ENCODE peak calls at places on chromosomes 6 and 20, in seven cellular contexts. Y, P, S, N, E, G and B are unnamed samples.

GRCh38 chr20:47244451-47244850 is 112.0 kb downstream of the ZMYND8 start:
- DNase-seq in P (no peak), Y (no peak), G (no peak), N (peak), S (no peak), E (no peak), B (no peak)

GRCh38 chr6:142534484-142534883 is 232.7 kb downstream of the ADGRG6 start:
- DNase-seq in Y (no peak), E (no peak), P (no peak), G (no peak), N (no peak), S (no peak), B (no peak)

GRCh38 chr6:68473433-68474210 is 161.5 kb upstream of the ADGRB3 start:
- DNase-seq in P (no peak), S (no peak), G (peak), N (no peak), E (no peak), Y (no peak), B (no peak)

GRCh38 chr20:3420211-3420707 is 12.8 kb upstream of the DNAAF9 start:
- DNase-seq in P (no peak), S (no peak), N (peak), G (peak), E (peak), Y (peak), B (no peak)

GRCh38 chr6:53310751-53311585 is 37.8 kb downstream of the ELOVL5 start:
- DNase-seq in E (no peak), N (peak), G (peak), P (no peak), Y (no peak), S (no peak), B (no peak)

GRCh38 chr20:52972965-52973819 is 1.0 kb downstream of the TSHZ2 start:
- DNase-seq in P (peak), N (no peak), Y (peak), S (peak), E (no peak), G (no peak), B (no peak)

GRCh38 chr6:5462856-5463255 is 201.5 kb downstream of the FARS2 start:
- DNase-seq in P (no peak), E (no peak), Y (no peak), G (no peak), N (no peak), S (no peak), B (no peak)

GRCh38 chr20:47501483-47502270 is at the start of gene NCOA3:
- DNase-seq in Y (peak), N (peak), P (peak), E (peak), G (peak), S (peak), B (peak)

GRCh38 chr6:45200510-45200909 is 127.6 kb upstream of the RUNX2 start:
- DNase-seq in E (no peak), P (no peak), N (no peak), S (no peak), G (no peak), Y (no peak), B (no peak)

GRCh38 chr6:34517461-34517868 is 38.7 kb downstream of the SPDEF start:
- DNase-seq in P (no peak), E (no peak), N (no peak), G (no peak), S (no peak), Y (no peak), B (no peak)

GRCh38 chr6:142548571-142548970 is 246.8 kb downstream of the ADGRG6 start:
- DNase-seq in Y (no peak), G (no peak), S (no peak), E (no peak), P (no peak), N (no peak), B (no peak)

GRCh38 chr6:22716721-22717120 is 147.4 kb downstream of the HDGFL1 start:
- DNase-seq in S (no peak), Y (no peak), P (no peak), G (no peak), N (no peak), E (no peak), B (no peak)

GRCh38 chr20:15889924-15890256 is 683.4 kb downstream of the KIF16B start:
- DNase-seq in P (no peak), Y (no peak), G (no peak), E (no peak), S (no peak), N (no peak), B (no peak)

GRCh38 chr20:49052334-49052733 is 6.2 kb downstream of the CSE1L start:
- DNase-seq in Y (no peak), G (peak), N (peak), S (no peak), P (no peak), E (no peak), B (no peak)

GRCh38 chr20:19885981-19886665 is 128.1 kb downstream of the RIN2 start:
- DNase-seq in G (no peak), E (peak), S (no peak), P (peak), N (peak), Y (no peak), B (no peak)

GRCh38 chr6:130306377-130306776 is 59.4 kb upstream of the TMEM200A start:
- DNase-seq in N (peak), E (no peak), G (peak), S (no peak), P (no peak), Y (no peak), B (no peak)

GRCh38 chr6:19181252-19181651 is 655.9 kb upstream of the ID4 start:
- DNase-seq in S (no peak), P (no peak), Y (no peak), G (no peak), N (no peak), E (no peak), B (no peak)

GRCh38 chr6:131258010-131258652 is 122.9 kb downstream of the AKAP7 start:
- DNase-seq in S (no peak), E (no peak), N (no peak), G (no peak), P (no peak), Y (no peak), B (no peak)

GRCh38 chr6:129929433-129929832 is 68.3 kb upstream of the TMEM244 start:
- DNase-seq in N (peak), Y (no peak), G (peak), P (no peak), E (peak), S (no peak), B (no peak)

GRCh38 chr6:169863149-169863525 is 111.7 kb downstream of the ERMARD start:
- DNase-seq in N (no peak), Y (no peak), G (no peak), P (no peak), S (no peak), E (no peak), B (no peak)
- TF ChIP-seq CTCF in N (no peak), Y (no peak), G (no peak), P (no peak), S (no peak), E (no peak), B (no peak)

GRCh38 chr6:39725632-39725997 is 407 bp upstream of the KIF6 start:
- DNase-seq in G (no peak), S (no peak), P (no peak), E (no peak), N (no peak), Y (no peak), B (no peak)

GRCh38 chr6:39729945-39730344 is 4.7 kb upstream of the KIF6 start:
- DNase-seq in E (no peak), N (no peak), P (no peak), G (no peak), S (no peak), Y (no peak), B (no peak)

GRCh38 chr6:39733704-39734103 is 8.5 kb upstream of the KIF6 start:
- DNase-seq in S (no peak), N (no peak), G (no peak), E (no peak), P (no peak), Y (no peak), B (no peak)

GRCh38 chr6:39731565-39731964 is 6.4 kb upstream of the KIF6 start:
- DNase-seq in P (no peak), E (no peak), N (no peak), Y (no peak), S (no peak), G (peak), B (no peak)
- TF ChIP-seq CTCF in P (no peak), E (no peak), N (no peak), Y (no peak), S (no peak), G (peak), B (no peak)

GRCh38 chr6:28136585-28137457 is 4.9 kb upstream of the ZKSCAN8 start:
- DNase-seq in G (peak), N (peak), P (peak), S (peak), E (peak), Y (peak), B (peak)
- TF ChIP-seq CTCF in G (no peak), N (no peak), P (no peak), S (no peak), E (no peak), Y (no peak), B (no peak)

DNA sequence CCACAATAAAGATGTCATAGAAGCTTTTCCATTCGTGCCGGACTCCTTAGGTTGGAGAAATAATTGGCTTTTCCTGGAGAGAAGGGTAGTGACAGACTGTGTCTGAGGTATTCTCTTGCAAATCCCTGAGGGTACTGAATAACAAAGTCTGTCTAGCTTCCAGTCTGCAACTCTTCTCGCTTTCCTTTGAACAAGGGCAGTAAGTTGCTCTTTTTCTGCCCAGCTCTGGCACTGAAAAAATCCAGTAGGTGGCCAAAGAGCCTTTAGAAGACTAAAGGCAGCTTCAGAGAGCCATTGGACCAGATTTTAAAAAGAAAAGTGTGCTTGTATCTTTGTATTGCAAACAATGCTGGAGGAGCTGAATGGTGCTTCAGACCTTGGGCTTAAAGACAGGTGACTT is 20.7 kb upstream of the RREB1 start:
- DNase-seq in G (peak), Y (no peak), S (no peak), E (peak), P (no peak), N (peak), B (no peak)
- TF ChIP-seq CTCF in G (peak), Y (peak), S (no peak), E (peak), P (no peak), N (peak), B (no peak)

DNA sequence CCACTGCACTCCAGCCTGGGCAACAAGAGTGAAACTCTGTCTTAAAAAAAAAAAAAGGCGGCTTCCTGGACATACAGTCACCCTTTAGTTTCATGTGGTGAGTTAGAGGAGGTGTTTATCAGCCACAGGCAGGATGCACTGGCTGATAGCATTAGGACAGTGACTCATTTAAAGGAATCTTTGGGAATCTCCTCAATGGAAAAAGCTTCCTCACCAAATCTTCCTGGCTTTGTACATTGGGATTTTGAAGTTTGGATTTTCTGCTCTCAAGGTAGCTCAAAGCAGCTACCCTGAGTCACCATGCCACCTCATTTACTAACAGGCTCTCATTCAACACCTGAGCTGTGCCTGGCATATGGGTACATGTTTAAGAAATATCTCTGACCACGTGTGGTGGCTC is 20.2 kb downstream of the PRPH2 start:
- DNase-seq in P (no peak), G (peak), Y (peak), S (no peak), N (peak), E (peak), B (no peak)
- TF ChIP-seq CTCF in P (no peak), G (no peak), Y (no peak), S (no peak), N (no peak), E (no peak), B (no peak)

GRCh38 chr6:32244946-32245398 is 21.1 kb upstream of the NOTCH4 start:
- DNase-seq in G (peak), N (peak), S (peak), P (peak), Y (peak), E (peak), B (peak)

GRCh38 chr6:32239462-32239861 is 15.6 kb upstream of the NOTCH4 start:
- DNase-seq in N (no peak), E (no peak), S (no peak), P (no peak), G (no peak), Y (no peak), B (no peak)

GRCh38 chr6:32244270-32244669 is 20.4 kb upstream of the NOTCH4 start:
- DNase-seq in P (no peak), Y (no peak), G (no peak), E (peak), N (peak), S (no peak), B (no peak)

DNA sequence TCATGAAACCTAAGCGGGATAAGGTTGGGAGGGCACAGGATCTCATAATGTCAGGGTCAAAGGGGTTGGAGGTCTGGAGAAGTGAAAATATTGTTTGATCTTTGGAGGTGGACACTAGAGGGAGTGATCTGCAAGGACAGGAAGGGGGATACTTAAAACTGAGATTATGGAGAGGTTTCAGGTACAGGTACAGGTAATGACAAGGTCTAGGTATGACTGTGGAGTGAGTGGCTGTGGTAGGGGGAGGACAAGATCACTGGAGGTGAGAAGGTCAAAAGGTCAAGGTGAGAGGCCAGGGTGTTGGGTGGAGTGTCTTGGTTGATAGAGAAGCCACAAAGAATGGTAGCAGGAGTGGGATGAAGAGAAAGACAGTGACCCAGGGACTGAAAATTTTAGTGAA is 16.8 kb upstream of the NOTCH4 start:
- DNase-seq in E (no peak), Y (peak), P (no peak), S (no peak), N (no peak), G (no peak), B (no peak)
- TF ChIP-seq CTCF in E (no peak), Y (no peak), P (no peak), S (no peak), N (no peak), G (peak), B (no peak)

GRCh38 chr6:15501806-15502450 is 160.9 kb downstream of the DTNBP1 start:
- DNase-seq in N (peak), G (peak), P (no peak), E (peak), S (no peak), Y (no peak), B (no peak)
- TF ChIP-seq CTCF in N (no peak), G (no peak), P (no peak), E (no peak), S (no peak), Y (no peak), B (no peak)

DNA sequence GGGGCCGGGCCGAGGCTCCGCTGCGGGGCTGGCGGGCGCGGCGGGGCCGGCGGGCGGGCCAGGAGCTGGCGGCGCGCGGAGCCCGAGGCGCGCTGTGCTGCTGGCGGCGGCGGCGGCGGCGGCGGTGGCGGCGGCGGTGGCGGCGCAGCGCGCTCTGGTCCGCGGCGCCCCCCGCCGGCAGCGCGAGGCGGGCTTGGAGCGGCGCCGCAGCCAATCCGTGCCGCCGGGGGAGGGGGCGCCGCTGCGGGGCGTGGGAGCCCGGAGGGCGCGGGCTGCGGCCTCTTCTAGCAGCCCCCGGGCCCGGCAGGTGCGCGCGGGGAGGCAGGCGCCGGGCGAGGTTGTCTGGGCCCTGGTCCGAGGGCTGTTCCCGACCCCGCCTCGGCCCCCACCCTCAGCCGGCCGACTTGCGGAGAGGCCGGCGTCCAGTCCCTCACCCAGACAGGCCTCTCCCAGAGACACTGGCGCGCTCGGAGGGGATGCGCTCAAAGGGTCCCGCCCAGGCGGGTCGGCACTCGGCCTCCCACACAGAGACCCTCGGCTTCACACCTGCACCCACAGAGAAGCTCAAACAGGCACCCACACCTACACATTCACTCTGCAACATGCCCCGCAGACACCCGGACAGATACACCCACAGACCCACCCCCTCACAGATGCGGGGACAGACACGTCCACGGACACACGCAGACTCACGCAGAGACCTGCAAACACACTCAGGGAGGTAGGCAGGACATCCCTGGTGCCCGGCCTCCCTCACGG is at the start of gene RIMS4:
- DNase-seq in P (peak), G (no peak), N (no peak), E (no peak), Y (no peak), S (peak), B (no peak)
- TF ChIP-seq CTCF in P (no peak), G (no peak), N (no peak), E (no peak), Y (no peak), S (no peak), B (no peak)